ENCODE peak calls at places on chromosomes 4 and X, in six cellular contexts. Z, K, L, G, O and N are unnamed samples.

GRCh38 chr4:77126844-77127614 is 30.0 kb upstream of the CCNG2 start:
- DNase-seq in Z (no peak), K (no peak), L (no peak), G (no peak), O (no peak), N (no peak)

GRCh38 chrX:119826399-119826959 is 26.3 kb downstream of the UPF3B start:
- DNase-seq in Z (no peak), K (no peak), L (no peak), G (peak), O (no peak), N (no peak)

GRCh38 chrX:119008122-119008744 is 33.8 kb downstream of the LONRF3 start:
- DNase-seq in Z (peak), K (no peak), L (no peak), G (peak), O (no peak), N (peak)

GRCh38 chr4:143307536-143307935 is 29.1 kb upstream of the GAB1 start:
- DNase-seq in Z (no peak), K (no peak), L (no peak), G (no peak), O (no peak), N (no peak)

GRCh38 chr4:95267081-95267480 is 281.7 kb downstream of the UNC5C start:
- DNase-seq in Z (no peak), K (no peak), L (no peak), G (no peak), O (no peak), N (no peak)

GRCh38 chr4:175833574-175834350 is 21.7 kb upstream of the GPM6A start:
- DNase-seq in Z (no peak), K (no peak), L (no peak), G (no peak), O (no peak), N (no peak)

GRCh38 chrX:87409113-87409841 is 108.3 kb upstream of the KLHL4 start:
- DNase-seq in Z (no peak), K (no peak), L (no peak), G (peak), O (no peak), N (peak)

GRCh38 chr4:133555671-133556070 is 406.6 kb downstream of the PCDH10 start:
- DNase-seq in Z (no peak), K (no peak), L (no peak), G (no peak), O (no peak), N (no peak)

GRCh38 chrX:11438767-11439166 is 145.6 kb downstream of the AMELX start:
- DNase-seq in Z (no peak), K (no peak), L (no peak), G (no peak), O (no peak), N (no peak)

GRCh38 chr4:145937990-145938611 is 522 bp downstream of the ZNF827 start:
- DNase-seq in Z (peak), K (no peak), L (no peak), G (no peak), O (no peak), N (peak)

DNA sequence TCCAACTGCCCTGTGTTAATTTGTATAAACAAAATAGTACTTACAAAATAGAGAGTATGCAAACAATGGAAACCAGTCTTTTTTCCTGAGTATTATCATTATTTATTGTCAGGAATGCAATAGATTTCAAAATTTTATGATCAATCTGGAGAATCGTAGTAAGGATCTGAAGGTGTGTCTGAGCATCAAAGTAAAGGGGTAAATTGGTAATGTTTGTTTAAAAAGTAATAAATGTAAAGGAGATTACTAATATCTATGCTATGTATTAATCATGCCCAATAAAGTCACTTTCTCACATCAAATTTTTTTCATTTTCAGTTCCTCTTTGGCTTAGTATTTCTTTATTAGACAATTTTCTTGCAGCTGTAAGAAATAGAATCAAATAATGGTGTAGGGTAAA is 1507.1 kb upstream of the PCDH7 start:
- DNase-seq in Z (no peak), K (no peak), L (no peak), G (no peak), O (no peak), N (no peak)
- TF ChIP-seq JUND in Z (no peak), K (no peak), L (no peak), G (no peak), O (no peak), N (no peak)

DNA sequence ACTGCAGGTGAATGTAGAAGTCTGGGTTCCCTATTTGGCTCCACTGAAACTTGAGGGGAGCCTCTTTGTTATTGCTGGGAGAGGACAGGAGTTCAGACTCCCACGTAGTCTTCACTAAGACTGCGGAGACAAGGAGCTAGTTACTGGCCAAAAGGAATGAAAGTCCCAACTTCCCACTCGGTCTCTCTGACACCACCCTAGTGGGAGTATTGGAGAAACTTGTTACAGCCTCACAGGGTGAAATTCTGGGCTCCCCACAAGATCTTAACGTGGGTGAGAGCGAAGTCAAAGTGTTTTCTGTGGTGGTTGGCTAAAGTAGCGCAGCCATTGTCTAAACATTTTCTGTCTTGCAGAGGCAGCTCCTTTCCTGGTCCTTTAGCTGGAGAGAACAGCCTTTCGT is 13.5 kb downstream of the MYOZ2 start:
- DNase-seq in Z (no peak), K (no peak), L (no peak), G (no peak), O (no peak), N (no peak)
- TF ChIP-seq JUND in Z (no peak), K (no peak), L (no peak), G (no peak), O (no peak), N (no peak)

GRCh38 chrX:12866451-12867377 is at the start of gene TLR7:
- DNase-seq in Z (no peak), K (no peak), L (no peak), G (no peak), O (no peak), N (no peak)
- TF ChIP-seq JUND in Z (no peak), K (no peak), L (no peak), G (no peak), O (no peak), N (no peak)

GRCh38 chr4:40530961-40531635 is 98.6 kb downstream of the RBM47 start:
- DNase-seq in Z (no peak), K (no peak), L (no peak), G (no peak), O (no peak), N (no peak)

GRCh38 chr4:40540801-40541200 is 88.9 kb downstream of the RBM47 start:
- DNase-seq in Z (no peak), K (no peak), L (no peak), G (no peak), O (no peak), N (no peak)

GRCh38 chr4:40531636-40532023 is 98.0 kb downstream of the RBM47 start:
- DNase-seq in Z (no peak), K (no peak), L (no peak), G (no peak), O (no peak), N (no peak)

GRCh38 chr4:40536032-40536431 is 93.6 kb downstream of the RBM47 start:
- DNase-seq in Z (no peak), K (no peak), L (no peak), G (no peak), O (no peak), N (no peak)
- TF ChIP-seq JUND in Z (no peak), K (no peak), L (no peak), G (no peak), O (no peak), N (no peak)

GRCh38 chr4:57378766-57379165 is 268.6 kb upstream of the IGFBP7 start:
- DNase-seq in Z (no peak), K (no peak), L (no peak), G (no peak), O (no peak), N (no peak)
- TF ChIP-seq JUND in Z (no peak), K (no peak), L (no peak), G (no peak), O (no peak), N (no peak)